ENCODE peak calls at places on chromosomes 1 and 21, in four cellular contexts. E is Jurkat, Clone E6-1; H is posterior cingulate gyrus; Z is GDM1. P is an unnamed sample.
A peak's percentile ranks its signal among the peaks of the same experiment; 100 is the strongest.

GRCh38 chr1:3646596-3646995 is 3.3 kb downstream of the WRAP73 start:
- DNase-seq in H (peak; percentile 15), Z (no peak), E (no peak), P (no peak)

GRCh38 chr1:19643113-19643512 is 998 bp upstream of the NBL1 start:
- DNase-seq in H (no peak), E (no peak), Z (no peak), P (peak; percentile 53)

GRCh38 chr1:193183019-193183643 is 3.3 kb downstream of the B3GALT2 start:
- DNase-seq in E (peak; percentile 58), Z (no peak), H (no peak), P (no peak)

GRCh38 chr1:21238141-21238800 is 52.0 kb downstream of the ECE1 start:
- DNase-seq in E (no peak), H (no peak), Z (no peak), P (peak; percentile 21)

GRCh38 chr21:27060190-27060589 is 93.3 kb upstream of the ADAMTS5 start:
- DNase-seq in H (no peak), Z (no peak), E (no peak), P (no peak)

GRCh38 chr1:108639899-108640560 is 20.9 kb downstream of the HENMT1 start:
- DNase-seq in Z (no peak), E (peak; percentile 84), H (no peak), P (no peak)

GRCh38 chr1:84363019-84363418 is 35.3 kb upstream of the DNASE2B start:
- DNase-seq in E (no peak), Z (no peak), H (no peak), P (no peak)

GRCh38 chr1:56196839-56197238 is 382.5 kb downstream of the PLPP3 start:
- DNase-seq in H (no peak), E (no peak), Z (no peak), P (no peak)

GRCh38 chr1:14254184-14254583 is 344.3 kb upstream of the KAZN start:
- DNase-seq in Z (no peak), H (no peak), E (no peak), P (no peak)

P was measured in MG63.